ENCODE peak calls at places on chromosomes 13 and 19, in four cellular contexts. R is H1, W is GM12878, V is HepG2. I is an unnamed sample.

GRCh38 chr13:48400820-48401219 is 12.1 kb downstream of the LPAR6 start:
- DNase-seq in R (no peak), V (no peak), W (peak; percentile 25), I (no peak)

GRCh38 chr13:23794267-23795161 is 94.7 kb downstream of the MIPEP start:
- DNase-seq in W (peak; percentile 72), R (no peak), V (no peak), I (no peak)

GRCh38 chr19:40274585-40275544 is 10.3 kb downstream of the AKT2 start:
- DNase-seq in V (no peak), W (no peak), R (no peak), I (no peak)

GRCh38 chr13:110942248-110942981 is 27.5 kb upstream of the ANKRD10 start:
- DNase-seq in V (no peak), W (peak; percentile 64), R (no peak), I (no peak)

GRCh38 chr19:2077398-2077797 is 18.7 kb downstream of the MOB3A start:
- DNase-seq in W (no peak), V (no peak), R (no peak), I (peak; percentile 4)

GRCh38 chr19:5706876-5707573 is 12.9 kb downstream of the LONP1 start:
- DNase-seq in W (no peak), V (no peak), R (no peak), I (no peak)

GRCh38 chr19:13718733-13719132 is 45.6 kb upstream of the MRI1 start:
- DNase-seq in V (no peak), W (no peak), R (peak; percentile 29), I (peak; percentile 28)

GRCh38 chr13:30292325-30292724 is 15.0 kb downstream of the KATNAL1 start:
- DNase-seq in V (no peak), R (no peak), W (no peak), I (no peak)

GRCh38 chr13:54637377-54637776 is 1608.8 kb downstream of the OLFM4 start:
- DNase-seq in V (peak; percentile 29), W (no peak), R (no peak), I (no peak)

GRCh38 chr13:108525867-108526266 is 103.5 kb upstream of the MYO16 start:
- DNase-seq in V (no peak), W (no peak), R (no peak), I (no peak)

GRCh38 chr19:1013218-1013617 is 7.7 kb downstream of the TMEM259 start:
- DNase-seq in W (no peak), V (no peak), R (no peak), I (no peak)

GRCh38 chr19:17931532-17932191 is 1.2 kb upstream of the CCDC124 start:
- DNase-seq in W (no peak), V (no peak), R (peak; percentile 80), I (no peak)

GRCh38 chr13:109007946-109008345 is 378.5 kb downstream of the MYO16 start:
- DNase-seq in R (no peak), V (no peak), W (no peak), I (no peak)

GRCh38 chr19:47330466-47330869 is 1.5 kb upstream of the C5AR2 start:
- DNase-seq in R (no peak), W (no peak), V (no peak), I (no peak)

GRCh38 chr19:5048727-5049553 is 80.0 kb downstream of the KDM4B start:
- DNase-seq in W (no peak), R (no peak), V (no peak), I (peak; percentile 67)

GRCh38 chr13:52010890-52011689 is at the start of gene ATP7B:
- DNase-seq in V (peak; percentile 49), R (no peak), W (no peak), I (peak; percentile 57)

GRCh38 chr13:93525087-93525486 is 298.5 kb downstream of the GPC6 start:
- DNase-seq in V (no peak), R (no peak), W (no peak), I (no peak)

GRCh38 chr13:34926513-34926912 is 15.6 kb upstream of the NBEA start:
- DNase-seq in R (no peak), V (no peak), W (no peak), I (no peak)

GRCh38 chr13:48094404-48094780 is 512 bp downstream of the MED4 start:
- DNase-seq in W (no peak), R (no peak), V (no peak), I (no peak)

GRCh38 chr13:30895773-30896172 is 10.3 kb upstream of the MEDAG start:
- DNase-seq in W (no peak), R (no peak), V (no peak), I (no peak)

GRCh38 chr13:99165753-99166587 is 34.7 kb upstream of the UBAC2 start:
- DNase-seq in R (no peak), W (no peak), V (no peak), I (no peak)
- TF ChIP-seq TCF12 in R (no peak), W (no peak), V (no peak), I (no peak)

GRCh38 chr13:32378012-32378411 is 49.9 kb downstream of the N4BP2L1 start:
- DNase-seq in R (no peak), W (no peak), V (no peak), I (no peak)

GRCh38 chr13:32383836-32384618 is 43.9 kb downstream of the N4BP2L1 start:
- DNase-seq in V (no peak), R (no peak), W (no peak), I (no peak)

GRCh38 chr13:32385369-32385768 is 42.6 kb downstream of the N4BP2L1 start:
- DNase-seq in W (no peak), R (no peak), V (no peak), I (no peak)

GRCh38 chr13:32384702-32385101 is 43.2 kb downstream of the N4BP2L1 start:
- DNase-seq in R (no peak), W (no peak), V (no peak), I (no peak)

DNA sequence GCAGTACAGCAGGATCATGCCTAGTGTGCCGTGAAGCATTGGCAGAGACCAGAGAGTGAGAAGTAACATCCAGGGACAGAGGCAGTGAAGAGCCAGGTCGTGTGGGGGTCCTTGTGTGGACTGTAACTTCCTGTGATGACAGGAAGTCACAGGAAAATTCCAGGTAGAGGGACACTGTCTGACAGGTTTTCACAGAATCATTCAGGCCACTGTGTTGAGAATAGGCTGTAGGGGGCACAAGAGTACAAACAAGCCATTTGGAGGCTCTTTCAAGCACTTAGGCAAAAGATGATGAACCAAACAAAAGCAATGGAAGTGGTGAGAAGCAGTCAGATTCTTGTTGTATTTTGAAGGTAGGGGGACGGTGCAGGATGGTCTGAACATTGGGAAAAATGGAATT is 46.4 kb downstream of the N4BP2L1 start:
- DNase-seq in R (peak; percentile 3), W (no peak), V (peak; percentile 49), I (peak; percentile 9)
- TF ChIP-seq TCF12 in R (no peak), W (no peak), V (no peak), I (no peak)

DNA sequence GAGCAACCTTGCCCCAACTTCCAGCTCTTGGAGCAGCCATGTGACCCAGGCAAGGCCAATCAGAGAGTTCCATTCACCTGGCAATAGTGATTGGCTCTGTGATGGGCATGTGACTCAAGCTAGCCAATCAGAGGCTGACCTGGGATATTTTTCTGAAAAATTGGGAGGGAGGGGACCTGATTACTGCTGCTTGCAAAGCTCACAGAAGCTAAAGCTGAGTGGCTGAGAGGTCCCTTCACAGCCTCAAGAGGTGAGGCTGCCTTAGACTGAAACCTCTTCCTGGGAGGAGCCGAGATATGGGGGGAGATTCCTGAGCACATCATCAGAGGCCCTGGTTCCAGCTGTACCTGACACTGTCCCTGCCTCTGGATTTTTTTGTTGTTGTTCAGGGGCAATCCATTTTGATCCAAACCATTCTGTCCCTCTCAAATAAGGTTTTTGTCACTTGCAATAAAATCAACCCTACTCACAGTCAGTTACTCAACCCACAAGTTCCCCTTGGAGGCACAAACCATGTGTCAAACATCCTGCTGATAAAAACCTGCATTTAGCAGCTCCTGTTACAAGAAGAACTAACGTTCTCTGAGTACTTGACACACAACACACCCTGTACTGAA is 4.8 kb downstream of the CIB3 start:
- DNase-seq in V (no peak), R (no peak), W (no peak), I (no peak)
- TF ChIP-seq TCF12 in V (no peak), R (no peak), W (no peak), I (no peak)

DNA sequence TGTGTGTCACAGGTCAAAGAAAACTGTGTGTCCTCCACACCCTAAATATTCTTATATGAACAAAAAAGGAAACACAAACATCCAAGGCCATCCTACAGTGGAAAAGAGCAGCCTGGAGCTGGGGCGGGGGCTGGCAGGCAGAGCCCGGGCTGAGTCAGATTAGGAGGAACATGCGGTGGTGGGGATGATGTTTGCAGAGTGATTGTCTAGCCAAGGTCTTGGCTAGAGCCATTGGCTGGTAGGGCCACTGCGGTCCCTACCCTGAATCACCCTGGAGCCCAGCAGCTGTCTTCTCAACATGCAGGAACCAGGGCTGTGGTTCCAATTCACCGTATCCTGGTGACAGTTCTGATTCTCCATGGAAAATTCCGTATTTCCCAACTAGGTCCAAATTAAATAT is 439.5 kb downstream of the FGF9 start:
- DNase-seq in W (no peak), V (no peak), R (no peak), I (no peak)
- TF ChIP-seq TCF12 in W (no peak), V (no peak), R (no peak), I (no peak)

GRCh38 chr19:19538767-19539166 is 702 bp downstream of the CILP2 start:
- DNase-seq in R (no peak), V (no peak), W (no peak), I (no peak)

GRCh38 chr19:19537321-19538048 is 580 bp upstream of the CILP2 start:
- DNase-seq in V (no peak), W (no peak), R (no peak), I (no peak)

GRCh38 chr19:19535311-19536191 is 2.5 kb upstream of the CILP2 start:
- DNase-seq in W (no peak), R (no peak), V (no peak), I (no peak)

GRCh38 chr19:19539738-19540703 is 2.0 kb downstream of the CILP2 start:
- DNase-seq in W (no peak), R (peak; percentile 81), V (no peak), I (peak; percentile 93)

DNA sequence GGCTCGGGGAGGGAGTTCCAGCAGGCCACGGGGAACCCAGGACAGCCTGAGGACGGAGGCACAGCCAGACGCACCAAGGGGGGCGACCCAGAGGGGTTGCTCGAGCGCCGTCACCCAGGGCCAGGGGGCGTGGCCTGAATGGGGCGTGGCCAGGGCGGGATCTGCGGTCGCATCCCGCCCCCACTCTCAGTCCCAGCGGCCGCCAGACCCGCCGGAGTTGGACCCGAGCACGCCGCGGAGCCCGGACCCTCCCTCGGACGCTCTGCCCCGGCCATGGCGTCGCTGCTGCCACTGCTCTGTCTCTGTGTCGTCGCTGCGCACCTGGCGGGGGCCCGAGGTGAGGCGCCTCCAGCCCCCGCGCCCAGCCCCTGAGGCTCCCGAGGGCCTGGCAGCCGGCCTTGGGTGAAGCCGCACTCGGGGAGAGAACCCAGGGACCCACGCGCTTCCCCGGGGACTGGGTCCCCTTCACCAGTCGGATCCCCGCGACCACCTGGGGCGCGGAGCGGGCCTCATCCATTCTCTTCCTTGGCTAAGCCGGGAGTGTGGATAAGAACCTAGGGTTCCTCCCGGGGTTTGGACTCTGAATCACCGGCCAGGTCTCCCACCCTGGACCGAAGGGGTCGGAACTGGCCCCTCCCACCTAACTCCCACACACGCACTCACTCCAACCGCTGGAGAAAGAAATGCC is at the start of gene CILP2:
- DNase-seq in V (no peak), W (no peak), R (no peak), I (peak; percentile 96)
- TF ChIP-seq TCF12 in V (no peak), W (no peak), R (no peak), I (no peak)